ENCODE peak calls at places on chromosomes 11 and 22, in seven cellular contexts. N is smooth muscle cell of the brain vasculature, Z is GM23248, E is C1 segment of cervical spinal cord, F is Ammon's horn, T is posterior cingulate gyrus, I is iris pigment epithelial cell. K is an unnamed sample.

GRCh38 chr11:116697011-116697410 is 75.8 kb downstream of the BUD13 start:
- DNase-seq in F (no peak), T (no peak), I (no peak), E (no peak), Z (no peak), N (no peak), K (no peak)

GRCh38 chr11:120517390-120518315 is 6.1 kb downstream of the GRIK4 start:
- DNase-seq in T (no peak), F (no peak), I (no peak), E (no peak), Z (no peak), N (no peak), K (no peak)

GRCh38 chr22:40204331-40205116 is 26.8 kb downstream of the TNRC6B start:
- DNase-seq in I (peak; percentile 65), E (no peak), F (no peak), T (no peak), N (no peak), Z (peak; percentile 90), K (no peak)

GRCh38 chr11:8905528-8906165 is 5.3 kb upstream of the AKIP1 start:
- DNase-seq in E (no peak), F (no peak), I (peak; percentile 93), Z (peak; percentile 96), T (no peak), N (no peak), K (no peak)

GRCh38 chr11:46183819-46184218 is 62.6 kb upstream of the PHF21A start:
- DNase-seq in T (no peak), I (peak; percentile 91), F (no peak), N (no peak), Z (peak; percentile 54), E (no peak), K (no peak)

GRCh38 chr11:13033760-13034533 is 24.8 kb downstream of the RASSF10 start:
- DNase-seq in F (no peak), Z (no peak), N (no peak), I (no peak), E (no peak), T (no peak), K (no peak)

GRCh38 chr22:48594016-48594756 is 1233.5 kb downstream of the BRD1 start:
- DNase-seq in Z (no peak), T (no peak), E (no peak), I (no peak), F (no peak), N (no peak), K (no peak)

GRCh38 chr11:15884792-15885540 is 471.4 kb downstream of the SOX6 start:
- DNase-seq in E (no peak), I (no peak), T (no peak), N (no peak), Z (no peak), F (no peak), K (no peak)

GRCh38 chr11:45920531-45921477 is 1.7 kb upstream of the LARGE2 start:
- DNase-seq in F (no peak), Z (no peak), T (no peak), I (no peak), N (no peak), E (no peak), K (no peak)

GRCh38 chr11:73177380-73178091 is 35.4 kb upstream of the FCHSD2 start:
- DNase-seq in I (no peak), E (peak; percentile 61), F (peak; percentile 58), T (no peak), N (no peak), Z (peak; percentile 57), K (no peak)

GRCh38 chr11:71946144-71946571 is 17.3 kb downstream of the RNF121 start:
- DNase-seq in F (no peak), Z (peak; percentile 73), E (no peak), I (peak; percentile 85), T (no peak), N (no peak), K (no peak)

GRCh38 chr11:100152751-100153150 is 534.3 kb upstream of the ARHGAP42 start:
- DNase-seq in E (no peak), F (no peak), N (no peak), T (no peak), Z (no peak), I (peak; percentile 10), K (no peak)

GRCh38 chr11:63710476-63711217 is 29.3 kb downstream of the RTN3 start:
- DNase-seq in T (no peak), F (no peak), N (no peak), I (peak; percentile 90), E (no peak), Z (peak; percentile 84), K (no peak)

GRCh38 chr11:18063131-18063530 is 17.1 kb upstream of the TPH1 start:
- DNase-seq in F (no peak), T (no peak), E (no peak), I (no peak), N (no peak), Z (no peak), K (no peak)

GRCh38 chr11:69531717-69532088 is 50.2 kb downstream of the LINC01488 start:
- DNase-seq in N (no peak), E (no peak), Z (no peak), I (no peak), T (no peak), F (no peak), K (no peak)

GRCh38 chr11:14369598-14369997 is 10.6 kb upstream of the RRAS2 start:
- DNase-seq in N (no peak), Z (no peak), E (no peak), T (no peak), F (no peak), I (no peak), K (no peak)

GRCh38 chr11:113723706-113724246 is 17.7 kb upstream of the TMPRSS5 start:
- DNase-seq in I (no peak), F (no peak), T (no peak), E (no peak), Z (no peak), N (no peak), K (no peak)

GRCh38 chr11:117633186-117633585 is 163.8 kb downstream of the DSCAML1 start:
- DNase-seq in F (no peak), N (no peak), T (no peak), Z (no peak), I (no peak), E (no peak), K (no peak)

GRCh38 chr22:45531944-45532631 is 29.4 kb downstream of the FBLN1 start:
- DNase-seq in N (no peak), Z (no peak), I (no peak), F (no peak), E (no peak), T (no peak), K (no peak)

GRCh38 chr11:128551641-128552335 is 35.6 kb downstream of the ETS1 start:
- DNase-seq in N (no peak), E (no peak), T (no peak), F (no peak), I (no peak), Z (no peak), K (no peak)

GRCh38 chr11:101448881-101449442 is 134.8 kb downstream of the TRPC6 start:
- DNase-seq in N (no peak), F (no peak), Z (peak; percentile 20), T (no peak), E (no peak), I (no peak), K (no peak)

GRCh38 chr11:58659404-58659803 is 36.9 kb downstream of the CNTF start:
- DNase-seq in Z (no peak), F (no peak), N (no peak), I (no peak), T (no peak), E (no peak), K (no peak)

GRCh38 chr11:35260342-35260985 is 121.5 kb downstream of the CD44 start:
- DNase-seq in N (peak; percentile 41), Z (peak; percentile 93), F (no peak), I (peak; percentile 94), T (no peak), E (no peak), K (no peak)

GRCh38 chr11:27705873-27706820 is 5.9 kb upstream of the BDNF start:
- DNase-seq in N (no peak), Z (peak; percentile 56), E (no peak), T (no peak), I (peak; percentile 49), F (no peak), K (no peak)

GRCh38 chr11:128776088-128776433 is 82.2 kb downstream of the FLI1 start:
- DNase-seq in N (no peak), E (no peak), F (no peak), I (no peak), T (no peak), Z (no peak), K (no peak)

GRCh38 chr11:29317669-29318068 is 699.2 kb downstream of the KCNA4 start:
- DNase-seq in I (peak; percentile 59), N (no peak), F (no peak), E (no peak), T (no peak), Z (peak; percentile 50), K (no peak)

K was measured in AML-193.